ENCODE peak calls at places on chromosomes 1 and 21, in four cellular contexts. D is Daoy; B is NCI-H1436; Y is activated naive CD8-positive, alpha-beta T cell treated with anti-CD3 and anti-CD28 coated beads for 36 hours. I is an unnamed sample.

GRCh38 chr21:45284456-45284741 is 3.3 kb downstream of the POFUT2 start:
- DNase-seq in D (no peak), B (no peak), Y (no peak), I (no peak)

GRCh38 chr1:43177691-43178090 is 5.6 kb downstream of the CFAP57 start:
- DNase-seq in B (no peak), Y (no peak), D (no peak), I (no peak)

GRCh38 chr21:17726047-17726446 is 93.1 kb downstream of the C21orf91 start:
- DNase-seq in B (peak), Y (no peak), D (peak), I (no peak)

GRCh38 chr1:47756006-47756405 is 241.2 kb downstream of the TRABD2B start:
- DNase-seq in B (no peak), D (no peak), Y (no peak), I (no peak)

GRCh38 chr21:26445440-26445839 is 127.6 kb downstream of the CYYR1 start:
- DNase-seq in D (no peak), Y (no peak), B (no peak), I (no peak)

GRCh38 chr1:69836961-69837636 is 269.4 kb downstream of the LRRC7 start:
- DNase-seq in B (no peak), Y (no peak), D (no peak), I (no peak)

GRCh38 chr21:17270234-17270633 is 242.6 kb upstream of the CXADR start:
- DNase-seq in B (peak), Y (no peak), D (no peak), I (no peak)

GRCh38 chr1:75548721-75549480 is 62.0 kb downstream of the SLC44A5 start:
- DNase-seq in B (no peak), D (no peak), Y (no peak), I (no peak)

GRCh38 chr1:209652873-209653401 is 712 bp upstream of the LAMB3 start:
- DNase-seq in D (peak), Y (peak), B (peak), I (peak)

GRCh38 chr1:61043010-61043820 is 39.1 kb upstream of the NFIA start:
- DNase-seq in Y (peak), D (peak), B (peak), I (peak)

GRCh38 chr1:173744651-173745050 is 29.9 kb downstream of the KLHL20 start:
- DNase-seq in B (no peak), D (no peak), Y (no peak), I (no peak)

GRCh38 chr1:46689326-46689725 is 17.7 kb downstream of the TEX38 start:
- DNase-seq in Y (no peak), B (no peak), D (no peak), I (no peak)

GRCh38 chr1:178048426-178048825 is 45.5 kb upstream of the RASAL2 start:
- DNase-seq in B (no peak), Y (no peak), D (no peak), I (no peak)

GRCh38 chr1:41275831-41276230 is 33.7 kb upstream of the SCMH1 start:
- DNase-seq in D (no peak), B (no peak), Y (no peak), I (no peak)

GRCh38 chr1:206703647-206704046 is 18.9 kb downstream of the MAPKAPK2 start:
- DNase-seq in D (no peak), Y (peak), B (no peak), I (no peak)

GRCh38 chr1:9705337-9706098 is 54.0 kb downstream of the PIK3CD start:
- DNase-seq in B (no peak), D (no peak), Y (no peak), I (no peak)

GRCh38 chr1:151739590-151740355 is 18.5 kb downstream of the RIIAD1 start:
- DNase-seq in B (no peak), Y (no peak), D (no peak), I (no peak)

GRCh38 chr1:164184273-164184672 is 374.7 kb upstream of the PBX1 start:
- DNase-seq in B (no peak), Y (no peak), D (no peak), I (no peak)

GRCh38 chr1:19339199-19339861 is 27.2 kb downstream of the SLC66A1 start:
- DNase-seq in D (no peak), B (no peak), Y (no peak), I (no peak)

GRCh38 chr1:59204001-59204400 is 92.9 kb upstream of the FGGY start:
- DNase-seq in D (no peak), Y (no peak), B (no peak), I (no peak)

GRCh38 chr1:56255516-56256181 is 323.7 kb downstream of the PLPP3 start:
- DNase-seq in Y (no peak), D (no peak), B (no peak), I (no peak)

GRCh38 chr1:172756029-172756428 is 97.1 kb downstream of the FASLG start:
- DNase-seq in D (no peak), Y (no peak), B (no peak), I (no peak)

GRCh38 chr1:103197266-103197665 is 88.9 kb upstream of the COL11A1 start:
- DNase-seq in B (no peak), Y (no peak), D (no peak), I (no peak)

GRCh38 chr1:214895226-214895625 is 187.3 kb upstream of the KCNK2 start:
- DNase-seq in D (no peak), Y (no peak), B (no peak), I (no peak)

GRCh38 chr1:248926401-248927182 is 20.6 kb downstream of the PGBD2 start:
- DNase-seq in Y (no peak), D (peak), B (no peak), I (no peak)